ENCODE peak calls at places on chromosomes 5 and 9, in seven cellular contexts. S, K, Z, D, N, L and H are unnamed samples.

GRCh38 chr5:163841-164240 is 27.5 kb upstream of the LRRC14B start:
- DNase-seq in L (no peak), D (no peak), S (no peak), Z (no peak), K (no peak), N (no peak), H (no peak)

GRCh38 chr5:132812123-132812948 is 766 bp upstream of the SOWAHA start:
- DNase-seq in S (no peak), Z (no peak), D (no peak), N (no peak), K (no peak), L (peak), H (no peak)

GRCh38 chr9:130138791-130139190 is 33.4 kb upstream of the NCS1 start:
- DNase-seq in Z (peak), N (no peak), D (peak), S (peak), L (no peak), K (peak), H (peak)

GRCh38 chr5:1037671-1038416 is 29.2 kb downstream of the NKD2 start:
- DNase-seq in D (no peak), N (no peak), S (no peak), L (no peak), Z (no peak), K (no peak), H (peak)

GRCh38 chr5:156479864-156480263 is 152.9 kb downstream of the SGCD start:
- DNase-seq in Z (no peak), N (peak), K (no peak), D (no peak), L (no peak), S (no peak), H (no peak)

GRCh38 chr9:37100750-37101149 is 19.6 kb upstream of the ZCCHC7 start:
- DNase-seq in N (no peak), L (no peak), K (no peak), Z (no peak), S (no peak), D (no peak), H (no peak)

GRCh38 chr9:37148181-37148580 is 27.8 kb downstream of the ZCCHC7 start:
- DNase-seq in D (no peak), L (no peak), N (no peak), K (no peak), Z (no peak), S (no peak), H (no peak)

GRCh38 chr5:62296998-62297397 is 9.0 kb upstream of the KIF2A start:
- DNase-seq in L (no peak), N (no peak), Z (no peak), D (no peak), K (no peak), S (no peak), H (no peak)

GRCh38 chr9:122821278-122821952 is 7.0 kb downstream of the PDCL start:
- DNase-seq in K (peak), D (peak), S (peak), L (no peak), N (no peak), Z (peak), H (peak)

GRCh38 chr9:89079421-89079820 is 88.2 kb downstream of the S1PR3 start:
- DNase-seq in L (no peak), Z (no peak), S (no peak), D (no peak), K (no peak), N (no peak), H (peak)

GRCh38 chr5:173204185-173204979 is 30.6 kb downstream of the NKX2-5 start:
- DNase-seq in L (no peak), D (peak), S (no peak), K (peak), Z (no peak), N (peak), H (no peak)

GRCh38 chr9:84773023-84773422 is 103.5 kb downstream of the NTRK2 start:
- DNase-seq in K (peak), Z (no peak), L (no peak), D (no peak), S (no peak), N (no peak), H (no peak)

GRCh38 chr9:98391884-98392283 is 136.4 kb upstream of the TBC1D2 start:
- DNase-seq in D (no peak), N (no peak), Z (no peak), L (no peak), S (no peak), K (peak), H (no peak)

GRCh38 chr5:1003296-1003937 is 5.2 kb upstream of the NKD2 start:
- DNase-seq in L (peak), Z (peak), D (peak), S (peak), N (no peak), K (no peak), H (peak)

GRCh38 chr9:115590016-115590415 is 472.1 kb upstream of the TNC start:
- DNase-seq in S (peak), K (peak), N (peak), L (no peak), D (peak), Z (no peak), H (no peak)

GRCh38 chr5:137621861-137622823 is 113.7 kb downstream of the KLHL3 start:
- DNase-seq in Z (no peak), S (peak), N (no peak), D (peak), K (no peak), L (no peak), H (peak)

GRCh38 chr5:127561254-127561653 is 43.8 kb downstream of the PRRC1 start:
- DNase-seq in Z (no peak), N (no peak), L (no peak), S (no peak), K (no peak), D (no peak), H (no peak)

GRCh38 chr5:175216991-175217390 is 227.0 kb downstream of the DRD1 start:
- DNase-seq in N (no peak), L (no peak), K (no peak), D (no peak), S (no peak), Z (no peak), H (no peak)

DNA sequence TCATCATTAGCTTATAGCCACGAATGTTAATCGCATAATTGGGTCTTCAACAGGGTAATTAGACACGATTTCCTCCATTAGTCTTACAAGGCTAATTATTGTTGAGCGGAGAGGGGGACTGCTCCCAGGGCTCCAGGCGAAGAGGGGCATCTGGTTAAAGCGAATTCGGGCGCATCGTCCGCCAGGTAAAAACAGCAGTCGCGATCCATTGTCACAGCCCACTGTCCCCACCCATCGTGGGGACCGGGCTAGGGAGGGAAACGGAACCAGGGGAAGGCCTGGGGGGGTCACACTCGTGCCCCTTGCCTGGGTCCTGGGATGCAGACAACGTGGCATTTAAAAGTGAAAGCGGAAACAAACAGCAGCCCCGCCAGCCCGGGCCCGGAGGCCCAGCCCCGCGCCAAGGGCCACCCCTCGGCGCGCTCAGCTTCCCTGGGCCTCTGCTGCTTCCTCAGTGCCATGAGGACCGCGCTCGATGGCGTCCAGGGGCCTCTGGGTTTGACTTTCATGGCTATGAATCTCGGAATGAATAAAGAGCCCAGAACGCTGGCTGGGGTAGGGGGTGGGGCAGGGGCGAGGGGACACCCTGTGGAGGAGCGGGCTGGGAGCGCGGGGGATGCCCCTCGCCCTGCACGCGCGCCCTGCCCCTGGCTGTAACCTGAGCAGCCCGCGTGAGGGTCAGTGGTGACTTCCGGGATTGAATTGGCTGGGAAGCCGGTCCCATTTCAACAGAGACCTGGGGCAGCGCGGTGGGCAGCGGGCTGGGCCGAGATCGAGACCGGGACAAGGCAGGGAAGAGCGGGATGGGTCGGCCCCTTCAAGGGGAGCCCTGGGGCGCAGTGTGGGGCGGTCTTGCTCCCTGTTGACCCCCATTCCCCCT is 99.9 kb downstream of the GTF3C4 start:
- DNase-seq in K (peak), Z (peak), L (peak), S (peak), N (peak), D (peak), H (peak)
- TF ChIP-seq POLR2A in K (peak), Z (no peak), L (no peak), S (no peak), N (no peak), D (peak), H (no peak)

DNA sequence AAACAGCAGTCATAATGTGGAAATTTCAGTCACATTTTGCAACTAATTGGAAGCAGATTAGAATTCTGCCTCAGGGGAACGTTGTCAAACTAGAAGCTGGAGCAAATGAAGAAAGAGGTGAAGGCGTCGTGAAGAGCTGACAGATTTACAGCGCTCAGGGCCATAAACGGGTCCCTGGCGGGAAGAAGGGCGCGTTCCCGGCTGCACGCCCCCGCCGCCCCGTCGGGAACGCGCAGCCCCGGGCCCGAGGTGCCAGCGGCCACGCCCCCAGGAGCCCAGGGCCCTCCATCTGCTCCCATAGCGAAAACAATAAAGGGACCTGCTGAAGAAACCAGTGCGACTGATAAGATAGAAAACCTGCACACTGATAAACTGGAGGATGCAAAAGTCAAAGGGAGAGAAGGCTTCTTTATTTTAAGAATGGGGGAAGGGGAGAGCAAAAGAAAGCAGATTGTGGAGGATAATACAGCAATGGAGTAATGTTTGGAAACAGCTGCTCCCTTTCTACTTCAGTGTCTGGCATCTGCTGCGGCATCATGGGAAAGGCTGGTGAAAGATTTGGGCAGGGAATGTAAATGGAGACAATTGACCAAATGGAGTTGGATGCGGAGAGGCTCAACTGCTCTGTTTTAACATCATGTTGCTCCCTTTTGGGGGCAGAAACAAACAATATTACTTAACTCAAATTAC is 11.1 kb downstream of the ZNF608 start:
- DNase-seq in N (no peak), K (no peak), L (no peak), Z (peak), S (no peak), D (no peak), H (no peak)
- TF ChIP-seq POLR2A in N (no peak), K (no peak), L (no peak), Z (no peak), S (no peak), D (no peak), H (no peak)

DNA sequence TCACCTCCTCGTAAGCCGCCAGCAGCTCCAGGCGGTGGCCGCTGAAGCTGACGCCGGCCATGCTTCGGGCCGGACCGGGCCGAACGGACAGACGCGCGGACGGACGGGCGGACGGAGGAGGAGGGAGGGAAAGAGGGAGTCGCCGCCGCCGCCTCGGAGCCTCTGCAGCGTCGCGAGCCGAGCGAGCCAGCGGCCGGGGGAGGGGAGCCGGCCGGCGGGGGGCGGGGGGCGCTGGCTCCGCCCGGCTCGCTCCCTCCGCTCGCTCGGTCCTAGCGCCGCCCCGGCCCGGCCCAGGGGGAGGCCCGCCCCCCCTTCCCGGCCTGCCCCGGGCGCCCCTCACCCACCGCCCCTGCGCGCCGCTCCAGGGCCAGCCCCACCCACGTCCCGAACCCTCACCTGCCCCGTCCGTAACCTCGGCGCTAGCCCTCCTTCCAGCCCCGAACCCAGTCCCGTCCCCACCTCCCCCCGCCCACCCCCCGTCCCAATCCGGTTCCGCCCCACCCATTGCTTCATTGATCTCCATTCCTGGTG is at the start of gene DBN1:
- DNase-seq in S (no peak), L (peak), D (peak), Z (peak), N (peak), K (peak), H (peak)
- TF ChIP-seq POLR2A in S (no peak), L (no peak), D (peak), Z (no peak), N (peak), K (peak), H (no peak)

DNA sequence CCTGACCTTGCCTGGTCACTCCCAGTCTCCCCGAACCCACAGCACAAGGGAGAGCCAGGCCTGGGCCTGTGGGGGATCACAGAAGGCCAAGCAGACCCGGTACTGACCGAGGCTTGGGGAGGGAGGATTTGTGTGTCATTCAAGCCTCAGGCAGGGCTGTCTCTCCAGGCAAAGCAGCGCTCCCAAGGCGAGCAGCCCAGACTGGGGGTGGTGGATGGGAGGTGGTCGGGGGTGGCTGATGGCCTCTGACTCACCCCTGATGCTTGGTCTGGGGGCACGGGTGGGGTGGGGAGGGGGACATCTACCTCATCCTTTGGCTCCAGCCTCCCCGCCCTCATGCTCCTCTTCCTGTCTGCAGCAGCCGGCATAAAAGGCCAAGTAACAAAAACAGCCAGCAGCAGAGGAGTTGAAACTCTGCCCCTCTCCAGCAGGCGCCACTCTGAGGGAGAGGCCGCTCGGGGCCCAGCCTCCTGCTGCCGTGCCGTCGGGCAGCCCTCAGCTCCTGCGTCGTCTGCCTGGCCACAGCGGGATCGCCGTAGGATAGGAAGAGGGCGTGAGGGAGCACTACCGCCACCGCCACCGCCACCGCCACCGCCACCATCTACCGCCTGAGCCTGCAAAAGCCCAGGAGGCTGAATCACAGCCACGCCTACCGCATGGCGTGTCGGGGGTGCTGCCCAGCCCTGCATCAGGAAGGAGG is 166.0 kb downstream of the OLFM1 start:
- DNase-seq in S (no peak), L (no peak), K (no peak), Z (no peak), D (no peak), N (no peak), H (peak)
- TF ChIP-seq POLR2A in S (no peak), L (no peak), K (no peak), Z (no peak), D (no peak), N (no peak), H (no peak)

GRCh38 chr5:41369799-41370198 is 140.6 kb downstream of the PLCXD3 start:
- DNase-seq in D (no peak), L (no peak), N (no peak), K (no peak), Z (no peak), S (no peak), H (no peak)

GRCh38 chr5:41368158-41368557 is 142.2 kb downstream of the PLCXD3 start:
- DNase-seq in N (no peak), L (no peak), D (no peak), K (no peak), Z (no peak), S (no peak), H (no peak)

GRCh38 chr5:41371741-41372140 is 138.7 kb downstream of the PLCXD3 start:
- DNase-seq in S (no peak), Z (no peak), D (no peak), K (no peak), L (no peak), N (peak), H (no peak)

DNA sequence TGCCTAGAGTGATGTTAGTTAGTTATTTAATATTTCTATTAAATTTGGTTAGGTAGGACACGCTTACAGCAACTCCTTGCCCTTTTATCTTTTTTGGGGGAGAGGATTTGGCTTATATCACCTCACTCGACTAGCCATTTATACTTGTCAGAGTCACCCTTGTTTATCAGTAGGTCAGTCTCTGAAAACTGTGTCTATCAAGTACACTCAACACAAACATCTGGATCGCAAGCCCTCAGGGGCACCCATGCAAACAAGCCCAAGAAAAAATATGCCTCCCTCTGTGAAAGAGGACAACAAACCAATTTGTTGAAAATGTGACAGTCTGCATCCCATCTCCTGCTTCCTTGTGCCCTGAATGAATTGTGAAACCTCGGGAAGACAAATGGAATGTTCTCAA is 139.9 kb downstream of the PLCXD3 start:
- DNase-seq in Z (no peak), N (no peak), D (no peak), L (no peak), K (no peak), S (no peak), H (no peak)
- TF ChIP-seq POLR2A in Z (no peak), N (no peak), D (no peak), L (no peak), K (no peak), S (no peak), H (no peak)

GRCh38 chr5:131246515-131246914 is 17.3 kb upstream of the CDC42SE2 start:
- DNase-seq in N (no peak), S (no peak), L (no peak), K (no peak), D (no peak), Z (no peak), H (no peak)
- TF ChIP-seq POLR2A in N (no peak), S (no peak), L (no peak), K (no peak), D (no peak), Z (no peak), H (no peak)

GRCh38 chr9:15306757-15307522 is at the start of gene TTC39B:
- DNase-seq in S (peak), D (peak), K (peak), N (peak), Z (peak), L (peak), H (peak)

GRCh38 chr9:15307523-15307841 is 466 bp upstream of the TTC39B start:
- DNase-seq in S (no peak), D (no peak), L (no peak), Z (no peak), K (no peak), N (no peak), H (no peak)

GRCh38 chr9:15308511-15308910 is 1.5 kb upstream of the TTC39B start:
- DNase-seq in K (no peak), D (no peak), Z (no peak), S (no peak), L (no peak), N (no peak), H (no peak)

GRCh38 chr9:15304620-15305019 is 2.4 kb downstream of the TTC39B start:
- DNase-seq in Z (no peak), N (no peak), K (no peak), S (no peak), D (no peak), L (no peak), H (no peak)

DNA sequence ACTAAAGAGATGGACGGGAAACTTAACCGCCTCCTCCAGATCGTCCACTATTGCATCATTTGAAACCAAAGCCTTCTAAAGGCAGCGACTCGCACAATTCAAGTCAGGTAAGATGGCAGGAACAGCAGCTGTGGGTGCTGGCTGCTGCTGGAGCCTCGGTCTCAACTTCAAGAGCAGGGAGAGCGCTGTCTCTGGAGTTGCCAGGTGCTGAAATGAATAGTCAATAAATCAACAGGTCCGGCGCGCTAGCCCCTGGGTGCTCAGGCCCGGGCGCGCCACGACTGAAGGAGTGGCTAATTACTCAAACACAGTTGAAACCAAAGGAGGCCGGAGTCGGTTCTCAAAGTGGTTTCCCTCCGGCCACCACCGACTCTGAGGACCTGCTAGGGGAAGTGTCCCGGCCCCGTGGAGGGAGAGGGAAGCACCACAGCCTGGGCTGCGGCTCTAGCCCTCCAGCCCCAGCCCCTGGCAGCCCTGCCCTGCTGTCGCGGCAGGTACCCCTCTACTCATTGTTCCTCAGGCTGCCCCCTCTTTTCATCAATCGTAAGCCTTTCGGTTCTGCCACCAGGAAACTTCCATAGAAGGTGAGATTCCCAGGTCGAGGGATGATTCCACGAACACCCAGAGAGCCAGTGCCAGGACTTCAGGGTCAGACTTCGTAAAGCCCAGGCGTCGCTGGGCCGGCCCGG is 804 bp downstream of the TTC39B start:
- DNase-seq in D (peak), Z (peak), S (peak), L (peak), K (peak), N (peak), H (peak)
- TF ChIP-seq POLR2A in D (peak), Z (peak), S (no peak), L (no peak), K (no peak), N (no peak), H (no peak)